ENCODE peak calls at places on chromosomes 2 and 18, in seven cellular contexts. L is suprapubic skin, D is colonic mucosa, X is esophagus squamous epithelium, C is AG04450, J is K562, U is IMR-90. W is an unnamed sample.

GRCh38 chr2:161426788-161427412 is 10.8 kb downstream of the TBR1 start:
- DNase-seq in L (no peak), D (peak; percentile 35), X (no peak), C (no peak), J (no peak), U (peak; percentile 43), W (peak; percentile 55)

GRCh38 chr18:10453885-10454772 is at the start of gene APCDD1:
- DNase-seq in L (peak; percentile 86), D (peak; percentile 60), X (no peak), C (no peak), J (no peak), U (no peak), W (peak; percentile 80)

GRCh38 chr2:44716131-44716530 is 225.4 kb upstream of the SIX3 start:
- DNase-seq in L (no peak), D (no peak), X (no peak), C (no peak), J (no peak), U (no peak), W (no peak)

GRCh38 chr2:144183744-144184143 is 336.2 kb downstream of the ZEB2 start:
- DNase-seq in L (no peak), D (no peak), X (no peak), C (no peak), J (no peak), U (peak; percentile 85), W (no peak)

GRCh38 chr18:41695441-41695840 is 259.6 kb upstream of the PIK3C3 start:
- DNase-seq in L (no peak), D (no peak), X (no peak), C (no peak), J (no peak), U (no peak), W (no peak)

GRCh38 chr2:36404754-36405153 is 49.2 kb downstream of the CRIM1 start:
- DNase-seq in L (no peak), D (no peak), X (no peak), C (no peak), J (no peak), U (no peak), W (no peak)

GRCh38 chr18:32175265-32175664 is 14.6 kb upstream of the MEP1B start:
- DNase-seq in L (no peak), D (no peak), X (no peak), C (no peak), J (no peak), U (no peak), W (no peak)

GRCh38 chr18:3782901-3783300 is 332.9 kb downstream of the TGIF1 start:
- DNase-seq in L (no peak), D (no peak), X (no peak), C (no peak), J (no peak), U (peak; percentile 42), W (no peak)

GRCh38 chr18:48314694-48315093 is 94.5 kb downstream of the ZBTB7C start:
- DNase-seq in L (no peak), D (no peak), X (no peak), C (no peak), J (no peak), U (no peak), W (no peak)

GRCh38 chr2:4674007-4674406 is 970.6 kb downstream of the DCDC2C start:
- DNase-seq in L (no peak), D (no peak), X (no peak), C (no peak), J (no peak), U (no peak), W (no peak)

GRCh38 chr2:38600242-38600891 is 2.4 kb downstream of the HNRNPLL start:
- DNase-seq in L (no peak), D (peak; percentile 39), X (no peak), C (no peak), J (no peak), U (no peak), W (peak; percentile 40)

GRCh38 chr2:20579866-20580265 is 71.0 kb downstream of the HS1BP3 start:
- DNase-seq in L (peak; percentile 57), D (no peak), X (no peak), C (no peak), J (no peak), U (no peak), W (no peak)

GRCh38 chr2:181586569-181587076 is 70.3 kb downstream of the CERKL start:
- DNase-seq in L (no peak), D (no peak), X (no peak), C (no peak), J (no peak), U (no peak), W (no peak)

GRCh38 chr2:182360012-182360662 is 66.7 kb downstream of the PDE1A start:
- DNase-seq in L (no peak), D (peak; percentile 52), X (no peak), C (peak; percentile 34), J (no peak), U (peak; percentile 79), W (no peak)

GRCh38 chr2:227570615-227571014 is 28.1 kb upstream of the SCYGR2 start:
- DNase-seq in L (no peak), D (no peak), X (no peak), C (no peak), J (no peak), U (peak; percentile 3), W (no peak)

GRCh38 chr2:231399853-231400667 is 4.5 kb downstream of the B3GNT7 start:
- DNase-seq in L (no peak), D (peak; percentile 55), X (no peak), C (no peak), J (no peak), U (no peak), W (peak; percentile 53)

DNA sequence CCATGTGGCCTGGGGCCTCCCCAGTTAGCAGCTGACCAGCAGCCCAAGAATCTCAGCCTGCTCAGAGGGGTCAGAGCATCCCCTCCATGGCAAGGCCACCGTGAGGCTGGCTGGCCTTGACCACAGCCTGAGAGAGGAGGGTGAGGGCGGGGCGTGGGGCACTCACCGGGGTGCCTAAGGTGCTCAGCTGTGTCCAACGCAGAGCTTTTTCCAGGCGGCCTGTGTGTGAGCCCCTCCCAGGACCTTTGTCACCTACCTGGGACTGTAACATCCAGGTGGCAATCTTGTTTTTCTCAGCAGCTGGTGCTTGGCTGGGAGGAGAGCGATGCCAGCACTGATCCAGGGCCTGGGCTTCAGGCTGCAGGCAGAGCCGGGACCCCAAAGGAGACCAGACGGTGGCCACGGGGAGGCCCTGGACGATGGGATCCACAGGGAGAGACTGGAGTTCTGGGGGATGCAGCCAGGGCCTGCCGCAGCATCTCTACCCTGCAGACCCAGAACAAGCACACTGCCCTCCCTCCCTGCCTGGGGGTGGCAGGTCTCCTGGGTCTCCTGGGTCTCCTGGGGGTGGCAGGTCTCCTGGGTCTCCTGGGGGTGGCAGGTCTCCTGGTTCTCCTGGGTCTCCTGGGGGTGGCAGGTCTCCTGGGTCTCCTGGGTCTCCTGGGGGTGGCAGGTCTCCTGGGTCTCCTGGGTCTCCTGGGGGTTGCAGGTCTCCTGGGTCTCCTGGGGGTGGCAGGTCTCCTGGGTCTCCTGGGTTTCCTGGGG is 12.3 kb downstream of the SNED1 start:
- DNase-seq in L (no peak), D (no peak), X (no peak), C (no peak), J (no peak), U (no peak), W (no peak)
- H3K4me3 ChIP-seq in L (peak overlapping the region; percentile 23), D (peak overlapping the region; percentile 24), X (no peak overlapping the region), C (no peak overlapping the region), J (no peak overlapping the region), U (no peak overlapping the region), W (no peak overlapping the region)

GRCh38 chr2:201413552-201413951 is 37.7 kb downstream of the TRAK2 start:
- DNase-seq in L (no peak), D (no peak), X (no peak), C (no peak), J (no peak), U (no peak), W (no peak)

GRCh38 chr2:201411421-201411820 is 39.8 kb downstream of the TRAK2 start:
- DNase-seq in L (no peak), D (no peak), X (no peak), C (no peak), J (no peak), U (peak; percentile 30), W (peak; percentile 53)

GRCh38 chr2:201415149-201415548 is 36.1 kb downstream of the TRAK2 start:
- DNase-seq in L (no peak), D (no peak), X (no peak), C (no peak), J (no peak), U (no peak), W (no peak)

GRCh38 chr2:201414099-201415023 is 36.9 kb downstream of the TRAK2 start:
- DNase-seq in L (no peak), D (no peak), X (no peak), C (no peak), J (no peak), U (peak; percentile 34), W (peak; percentile 73)

GRCh38 chr2:201413143-201413542 is 38.1 kb downstream of the TRAK2 start:
- DNase-seq in L (no peak), D (no peak), X (no peak), C (no peak), J (peak; percentile 13), U (no peak), W (no peak)
- TF ChIP-seq CTCF in L (no peak), D (no peak), X (no peak), C (no peak), J (no peak), U (no peak), W (no peak)

GRCh38 chr2:148549001-148549400 is 95.5 kb upstream of the EPC2 start:
- DNase-seq in L (no peak), D (no peak), X (no peak), C (no peak), J (no peak), U (no peak), W (no peak)

GRCh38 chr2:148555622-148556294 is 88.8 kb upstream of the EPC2 start:
- DNase-seq in L (no peak), D (no peak), X (no peak), C (no peak), J (no peak), U (no peak), W (no peak)

GRCh38 chr2:148552675-148553331 is 91.7 kb upstream of the EPC2 start:
- DNase-seq in L (no peak), D (no peak), X (no peak), C (no peak), J (no peak), U (peak; percentile 22), W (no peak)

GRCh38 chr2:148554459-148555247 is 89.9 kb upstream of the EPC2 start:
- DNase-seq in L (no peak), D (no peak), X (no peak), C (no peak), J (no peak), U (no peak), W (no peak)

DNA sequence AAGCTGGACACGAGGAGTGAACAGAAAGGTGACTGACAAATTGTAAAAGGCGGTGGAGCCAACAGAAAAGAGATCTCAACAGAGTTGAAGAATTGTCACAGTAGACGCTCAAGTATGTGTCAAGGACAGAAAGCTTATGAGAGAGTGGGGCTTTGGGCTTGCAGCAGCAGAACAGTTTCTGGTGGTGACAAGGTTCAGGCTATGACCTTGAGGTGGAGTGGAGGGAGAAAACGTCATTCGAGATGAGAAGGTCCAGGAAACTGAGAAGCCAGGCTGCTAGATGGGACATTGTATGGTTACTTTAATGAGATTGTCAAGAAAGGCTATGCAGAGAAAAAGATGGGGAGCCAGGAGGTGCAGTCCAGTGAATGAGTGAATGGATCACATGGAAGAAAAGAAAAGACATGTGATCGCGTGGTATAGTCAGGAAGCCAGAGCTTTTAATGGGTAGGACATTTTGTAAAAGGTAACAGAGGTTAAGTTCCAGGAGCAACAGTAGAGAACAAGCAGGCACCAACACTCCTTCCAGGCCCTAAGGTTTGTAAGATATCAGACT is 91.1 kb upstream of the EPC2 start:
- DNase-seq in L (no peak), D (no peak), X (no peak), C (no peak), J (no peak), U (no peak), W (no peak)
- H3K4me3 ChIP-seq in L (peak overlapping the region; percentile 34), D (peak overlapping the region; percentile 14), X (peak overlapping the region; percentile 7), C (peak overlapping the region; percentile 57), J (peak overlapping the region; percentile 11), U (peak overlapping the region; percentile 51), W (no peak overlapping the region)

GRCh38 chr2:13180729-13181128 is 464.0 kb downstream of the TRIB2 start:
- DNase-seq in L (no peak), D (no peak), X (no peak), C (no peak), J (no peak), U (no peak), W (no peak)
- TF ChIP-seq CTCF in L (no peak), D (no peak), X (no peak), C (no peak), J (no peak), U (no peak), W (no peak)